ENCODE peak calls at places on chromosomes 6 and 20, in four cellular contexts. One of them, this sample, is unnamed.

GRCh38 chr20:50313223-50313820 is 122.7 kb downstream of the CEBPB start:
- DNase-seq in neuronal stem cell: no peak
- DNase-seq in H1: no peak
- DNase-seq in H9: no peak
- DNase-seq in this sample: peak; percentile 61

GRCh38 chr6:27161946-27162603 is 85.4 kb upstream of the PRSS16 start:
- DNase-seq in neuronal stem cell: no peak
- DNase-seq in H1: no peak
- DNase-seq in H9: no peak
- DNase-seq in this sample: peak; percentile 81

GRCh38 chr6:44234101-44235090 is 11.0 kb downstream of the SLC29A1 start:
- DNase-seq in neuronal stem cell: no peak
- DNase-seq in H1: no peak
- DNase-seq in H9: peak; percentile 88
- DNase-seq in this sample: peak; percentile 73

GRCh38 chr6:85961125-85961524 is 318.4 kb upstream of the SYNCRIP start:
- DNase-seq in neuronal stem cell: no peak
- DNase-seq in H1: no peak
- DNase-seq in H9: no peak
- DNase-seq in this sample: no peak

GRCh38 chr6:27760464-27760863 is 151.7 kb downstream of the OR2B2 start:
- DNase-seq in neuronal stem cell: no peak
- DNase-seq in H1: no peak
- DNase-seq in H9: no peak
- DNase-seq in this sample: no peak

GRCh38 chr6:150886155-150886554 is 20.7 kb downstream of the MTHFD1L start:
- DNase-seq in neuronal stem cell: no peak
- DNase-seq in H1: no peak
- DNase-seq in H9: no peak
- DNase-seq in this sample: no peak

GRCh38 chr6:15207923-15208322 is 37.9 kb upstream of the JARID2 start:
- DNase-seq in neuronal stem cell: no peak
- DNase-seq in H1: peak; percentile 50
- DNase-seq in H9: peak; percentile 76
- DNase-seq in this sample: peak; percentile 50

GRCh38 chr6:38612386-38612965 is 27.3 kb downstream of the BTBD9 start:
- DNase-seq in neuronal stem cell: no peak
- DNase-seq in H1: no peak
- DNase-seq in H9: no peak
- DNase-seq in this sample: peak; percentile 82

GRCh38 chr6:108699290-108700041 is 138.7 kb downstream of the FOXO3 start:
- DNase-seq in neuronal stem cell: no peak
- DNase-seq in H1: no peak
- DNase-seq in H9: no peak
- DNase-seq in this sample: no peak

GRCh38 chr20:11248691-11249178 is 574.9 kb upstream of the JAG1 start:
- DNase-seq in neuronal stem cell: peak; percentile 85
- DNase-seq in H1: no peak
- DNase-seq in H9: no peak
- DNase-seq in this sample: no peak

GRCh38 chr6:30358340-30358679 is 13.4 kb downstream of the RPP21 start:
- DNase-seq in neuronal stem cell: no peak
- DNase-seq in H1: no peak
- DNase-seq in H9: no peak
- DNase-seq in this sample: peak; percentile 6

GRCh38 chr6:105713474-105714118 is 310.7 kb upstream of the PREP start:
- DNase-seq in neuronal stem cell: no peak
- DNase-seq in H1: no peak
- DNase-seq in H9: no peak
- DNase-seq in this sample: peak; percentile 10

GRCh38 chr6:11938285-11938890 is 73.7 kb upstream of the HIVEP1 start:
- DNase-seq in neuronal stem cell: no peak
- DNase-seq in H1: no peak
- DNase-seq in H9: peak; percentile 71
- DNase-seq in this sample: no peak

GRCh38 chr6:112296122-112296521 is 41.8 kb upstream of the LAMA4 start:
- DNase-seq in neuronal stem cell: no peak
- DNase-seq in H1: no peak
- DNase-seq in H9: peak; percentile 68
- DNase-seq in this sample: peak; percentile 67

GRCh38 chr20:36720510-36720909 is 25.4 kb downstream of the NDRG3 start:
- DNase-seq in neuronal stem cell: no peak
- DNase-seq in H1: no peak
- DNase-seq in H9: no peak
- DNase-seq in this sample: peak; percentile 37

GRCh38 chr6:30686908-30687658 is 638 bp upstream of the PPP1R18 start:
- DNase-seq in neuronal stem cell: peak; percentile 82
- DNase-seq in H1: no peak
- DNase-seq in H9: peak; percentile 89
- DNase-seq in this sample: peak; percentile 96

GRCh38 chr6:62391358-62391757 is 105.3 kb upstream of the KHDRBS2 start:
- DNase-seq in neuronal stem cell: no peak
- DNase-seq in H1: no peak
- DNase-seq in H9: no peak
- DNase-seq in this sample: no peak

GRCh38 chr6:109053285-109053684 is 41.4 kb downstream of the SESN1 start:
- DNase-seq in neuronal stem cell: peak; percentile 2
- DNase-seq in H1: no peak
- DNase-seq in H9: no peak
- DNase-seq in this sample: no peak

GRCh38 chr6:120965814-120966213 is 368.5 kb downstream of the TBC1D32 start:
- DNase-seq in neuronal stem cell: no peak
- DNase-seq in H1: no peak
- DNase-seq in H9: no peak
- DNase-seq in this sample: no peak

GRCh38 chr20:13259921-13260320 is 38.8 kb downstream of the ISM1 start:
- DNase-seq in neuronal stem cell: no peak
- DNase-seq in H1: no peak
- DNase-seq in H9: no peak
- DNase-seq in this sample: no peak

GRCh38 chr20:19786311-19786710 is 28.3 kb downstream of the RIN2 start:
- DNase-seq in neuronal stem cell: no peak
- DNase-seq in H1: no peak
- DNase-seq in H9: peak; percentile 43
- DNase-seq in this sample: peak; percentile 92

GRCh38 chr20:15740046-15740775 is 833.0 kb downstream of the KIF16B start:
- DNase-seq in neuronal stem cell: no peak
- DNase-seq in H1: no peak
- DNase-seq in H9: no peak
- DNase-seq in this sample: no peak

GRCh38 chr20:47551841-47552240 is 50.2 kb downstream of the NCOA3 start:
- DNase-seq in neuronal stem cell: no peak
- DNase-seq in H1: no peak
- DNase-seq in H9: no peak
- DNase-seq in this sample: no peak

GRCh38 chr6:145705561-145705960 is 29.8 kb downstream of the EPM2A start:
- DNase-seq in neuronal stem cell: no peak
- DNase-seq in H1: no peak
- DNase-seq in H9: no peak
- DNase-seq in this sample: peak; percentile 78

GRCh38 chr6:7434672-7435071 is 45.1 kb downstream of the RIOK1 start:
- DNase-seq in neuronal stem cell: no peak
- DNase-seq in H1: no peak
- DNase-seq in H9: no peak
- DNase-seq in this sample: no peak

GRCh38 chr20:3000852-3001523 is 42.4 kb upstream of the GNRH2 start:
- DNase-seq in neuronal stem cell: peak; percentile 30
- DNase-seq in H1: no peak
- DNase-seq in H9: no peak
- DNase-seq in this sample: peak; percentile 75

GRCh38 chr6:2579241-2579761 is 171.4 kb downstream of the MYLK4 start:
- DNase-seq in neuronal stem cell: no peak
- DNase-seq in H1: no peak
- DNase-seq in H9: no peak
- DNase-seq in this sample: peak; percentile 46

GRCh38 chr20:38730167-38730988 is 6.1 kb downstream of the SLC32A1 start:
- DNase-seq in neuronal stem cell: no peak
- DNase-seq in H1: no peak
- DNase-seq in H9: no peak
- DNase-seq in this sample: no peak

GRCh38 chr20:22106308-22106938 is 401.0 kb downstream of the PAX1 start:
- DNase-seq in neuronal stem cell: peak; percentile 23
- DNase-seq in H1: no peak
- DNase-seq in H9: no peak
- DNase-seq in this sample: no peak

GRCh38 chr6:132298344-132298949 is 102.8 kb downstream of the MOXD1 start:
- DNase-seq in neuronal stem cell: no peak
- DNase-seq in H1: no peak
- DNase-seq in H9: peak; percentile 33
- DNase-seq in this sample: peak; percentile 62

GRCh38 chr20:9220874-9221547 is 152.1 kb downstream of the PLCB4 start:
- DNase-seq in neuronal stem cell: no peak
- DNase-seq in H1: no peak
- DNase-seq in H9: no peak
- DNase-seq in this sample: peak; percentile 84

GRCh38 chr20:45254867-45255266 is 503 bp upstream of the SLPI start:
- DNase-seq in neuronal stem cell: no peak
- DNase-seq in H1: no peak
- DNase-seq in H9: no peak
- DNase-seq in this sample: peak; percentile 9

GRCh38 chr20:47358672-47359532 is 2.4 kb upstream of the ZMYND8 start:
- DNase-seq in neuronal stem cell: no peak
- DNase-seq in H1: no peak
- DNase-seq in H9: peak; percentile 75
- DNase-seq in this sample: peak; percentile 90

GRCh38 chr20:34014878-34015277 is 21.2 kb downstream of the RALY start:
- DNase-seq in neuronal stem cell: no peak
- DNase-seq in H1: no peak
- DNase-seq in H9: no peak
- DNase-seq in this sample: no peak

GRCh38 chr6:70686548-70687133 is 19.0 kb downstream of the SMAP1 start:
- DNase-seq in neuronal stem cell: no peak
- DNase-seq in H1: no peak
- DNase-seq in H9: no peak
- DNase-seq in this sample: peak; percentile 56

DNA sequence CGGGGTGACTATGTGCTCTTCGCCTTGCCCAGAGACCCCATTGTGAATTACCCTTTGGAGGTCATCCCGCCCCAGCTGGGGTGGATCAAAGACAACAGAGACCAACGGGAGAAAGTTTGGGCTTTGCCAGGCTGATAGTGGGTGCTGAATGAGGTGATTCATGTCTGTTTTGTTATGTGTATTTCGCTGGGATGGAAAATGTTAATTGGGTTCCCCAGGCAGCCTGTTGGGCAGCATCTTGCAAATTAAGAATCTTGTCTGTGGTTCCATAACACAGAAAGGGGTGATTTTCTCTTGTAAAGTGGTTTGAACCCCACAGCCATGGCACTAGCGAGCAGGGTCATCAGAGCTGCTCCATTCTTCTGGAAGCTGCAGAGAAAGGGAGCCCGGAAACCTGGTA is 63.1 kb upstream of the UNC93A start:
- DNase-seq in neuronal stem cell: no peak
- DNase-seq in H1: peak; percentile 70
- DNase-seq in H9: peak; percentile 75
- DNase-seq in this sample: no peak
- H2BK15ac ChIP-seq in neuronal stem cell: no peak overlapping the region
- H2BK15ac ChIP-seq in H1: no peak overlapping the region
- H2BK15ac ChIP-seq in H9: no peak overlapping the region
- H2BK15ac ChIP-seq in this sample: no peak overlapping the region

DNA sequence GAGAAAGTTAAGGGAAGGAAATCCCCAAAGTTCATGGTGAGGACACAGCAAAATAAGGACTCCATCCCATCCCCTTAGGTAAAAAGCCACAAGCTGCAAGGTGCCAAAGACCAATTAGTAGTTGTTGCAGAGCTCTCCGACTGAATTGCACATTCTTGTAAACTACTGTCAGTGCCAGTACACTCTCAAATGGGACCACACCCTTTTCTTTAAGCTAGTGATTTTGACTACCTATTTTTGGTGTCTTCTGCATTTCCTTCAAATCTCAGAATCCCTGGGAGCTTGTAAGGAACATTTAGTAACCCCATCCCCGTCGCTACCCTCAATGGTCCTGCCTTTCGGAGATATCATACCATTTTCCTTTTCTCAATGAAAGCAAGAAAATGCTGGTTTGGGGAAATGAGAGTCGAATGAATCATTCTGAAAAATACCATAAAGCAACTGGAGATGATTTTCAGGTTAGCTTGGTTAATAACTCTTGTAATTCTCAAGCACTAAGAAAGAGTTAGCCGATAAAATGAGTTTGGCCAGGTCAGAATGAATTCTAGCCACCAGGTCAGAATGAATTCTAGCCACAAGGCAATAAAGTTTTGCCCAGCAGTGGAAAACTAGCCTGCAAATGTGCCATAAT is 5.2 kb upstream of the HMGN3 start:
- DNase-seq in neuronal stem cell: no peak
- DNase-seq in H1: no peak
- DNase-seq in H9: no peak
- DNase-seq in this sample: no peak
- H2BK15ac ChIP-seq in neuronal stem cell: no peak overlapping the region
- H2BK15ac ChIP-seq in H1: no peak overlapping the region
- H2BK15ac ChIP-seq in H9: no peak overlapping the region
- H2BK15ac ChIP-seq in this sample: no peak overlapping the region

GRCh38 chr6:129253731-129254130 is 370.8 kb downstream of the LAMA2 start:
- DNase-seq in neuronal stem cell: no peak
- DNase-seq in H1: no peak
- DNase-seq in H9: no peak
- DNase-seq in this sample: no peak

GRCh38 chr6:129248976-129249375 is 366.0 kb downstream of the LAMA2 start:
- DNase-seq in neuronal stem cell: no peak
- DNase-seq in H1: no peak
- DNase-seq in H9: no peak
- DNase-seq in this sample: no peak

GRCh38 chr6:129251669-129252376 is 368.9 kb downstream of the LAMA2 start:
- DNase-seq in neuronal stem cell: peak; percentile 61
- DNase-seq in H1: peak; percentile 57
- DNase-seq in H9: peak; percentile 56
- DNase-seq in this sample: peak; percentile 75

GRCh38 chr6:129252377-129253071 is 369.6 kb downstream of the LAMA2 start:
- DNase-seq in neuronal stem cell: no peak
- DNase-seq in H1: no peak
- DNase-seq in H9: no peak
- DNase-seq in this sample: peak; percentile 61
- H2BK15ac ChIP-seq in neuronal stem cell: no peak overlapping the region
- H2BK15ac ChIP-seq in H1: no peak overlapping the region
- H2BK15ac ChIP-seq in H9: no peak overlapping the region
- H2BK15ac ChIP-seq in this sample: no peak overlapping the region

DNA sequence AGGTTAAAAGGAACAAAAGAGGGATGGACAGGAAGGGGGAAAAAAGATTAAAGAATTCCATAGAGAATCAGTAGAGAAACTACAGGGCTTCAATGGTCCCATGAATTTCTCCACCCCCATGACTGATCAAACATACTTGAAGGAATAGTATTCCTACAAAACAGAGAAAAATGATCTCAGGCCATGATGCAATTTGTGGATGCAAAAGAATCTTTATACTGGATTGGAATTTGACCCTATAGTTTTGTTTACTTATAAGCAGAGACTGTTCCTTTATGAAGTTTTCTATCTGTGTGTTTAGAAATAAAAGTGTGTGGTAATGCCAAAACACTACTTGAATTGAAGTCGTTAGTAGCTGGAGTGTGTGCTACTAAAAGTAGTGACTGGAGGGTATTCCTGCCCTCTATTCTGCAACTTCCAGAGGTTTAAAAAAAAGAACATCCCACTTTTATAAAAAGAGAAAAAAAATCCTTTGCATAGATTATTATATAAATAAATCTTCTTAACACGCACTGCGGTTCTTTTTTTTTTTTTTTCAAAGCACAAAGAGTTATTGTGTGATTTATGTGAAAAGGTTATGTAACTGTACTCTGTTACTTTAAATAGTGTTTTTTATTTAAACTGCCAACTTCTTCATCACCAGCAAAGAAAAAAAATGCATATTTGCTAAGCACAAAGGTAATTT is 214.4 kb upstream of the CITED2 start:
- DNase-seq in neuronal stem cell: no peak
- DNase-seq in H1: no peak
- DNase-seq in H9: no peak
- DNase-seq in this sample: peak; percentile 94
- H2BK15ac ChIP-seq in neuronal stem cell: no peak overlapping the region
- H2BK15ac ChIP-seq in H1: no peak overlapping the region
- H2BK15ac ChIP-seq in H9: no peak overlapping the region
- H2BK15ac ChIP-seq in this sample: peak overlapping the region; percentile 4